ENCODE peak calls at places on chromosomes 12 and 14, in six cellular contexts. Q, X, I, J, N and G are unnamed samples.
A peak's percentile ranks its signal among the peaks of the same experiment; 100 is the strongest.

GRCh38 chr12:131242741-131243496 is 289.2 kb downstream of the ADGRD1 start:
- DNase-seq in X (no peak), I (no peak), N (no peak), Q (no peak), J (no peak), G (no peak)

GRCh38 chr12:53514626-53515290 is 7.5 kb upstream of the NPFF start:
- DNase-seq in J (no peak), N (no peak), I (no peak), Q (no peak), X (no peak), G (no peak)

GRCh38 chr14:34713681-34714319 is 593 bp downstream of the CFL2 start:
- DNase-seq in N (peak; percentile 68), Q (peak; percentile 74), I (no peak), J (no peak), X (no peak), G (no peak)

GRCh38 chr12:18171571-18171970 is 81.6 kb upstream of the RERGL start:
- DNase-seq in J (no peak), N (no peak), X (no peak), Q (no peak), I (no peak), G (no peak)

GRCh38 chr14:100658514-100658886 is 68.2 kb upstream of the DLK1 start:
- DNase-seq in N (no peak), X (no peak), Q (no peak), J (no peak), I (no peak), G (no peak)

GRCh38 chr14:33432407-33433023 is 493.8 kb downstream of the NPAS3 start:
- DNase-seq in Q (no peak), X (no peak), I (no peak), N (no peak), J (no peak), G (no peak)

GRCh38 chr12:123854918-123855317 is 92.8 kb downstream of the DNAH10 start:
- DNase-seq in N (no peak), X (no peak), J (no peak), Q (no peak), I (no peak), G (no peak)

GRCh38 chr12:52258335-52258901 is 16.0 kb upstream of the KRT86 start:
- DNase-seq in J (peak; percentile 51), I (no peak), X (no peak), Q (no peak), N (peak; percentile 61), G (no peak)

GRCh38 chr14:81694419-81694818 is 160.8 kb upstream of the SEL1L start:
- DNase-seq in N (no peak), Q (no peak), X (no peak), I (no peak), J (no peak), G (no peak)

GRCh38 chr14:105855893-105856675 is 329.7 kb downstream of the TMEM121 start:
- DNase-seq in J (peak; percentile 42), X (peak; percentile 34), Q (no peak), N (peak; percentile 59), I (no peak), G (peak; percentile 13)

GRCh38 chr12:72246370-72246769 is 25.8 kb upstream of the TRHDE start:
- DNase-seq in Q (no peak), N (no peak), J (no peak), X (no peak), I (no peak), G (no peak)

GRCh38 chr14:77099425-77100167 is 1.5 kb downstream of the CIPC start:
- DNase-seq in N (no peak), J (no peak), Q (no peak), X (no peak), I (no peak), G (no peak)

GRCh38 chr12:91111366-91112321 is at the start of gene LUM:
- DNase-seq in N (no peak), J (no peak), X (no peak), I (no peak), Q (no peak), G (no peak)

GRCh38 chr14:58560208-58560607 is 77.6 kb upstream of the DACT1 start:
- DNase-seq in J (no peak), Q (no peak), N (no peak), X (no peak), I (no peak), G (no peak)

GRCh38 chr14:82710257-82710841 is 1176.7 kb upstream of the SEL1L start:
- DNase-seq in I (no peak), N (no peak), X (no peak), J (peak; percentile 59), Q (no peak), G (no peak)

GRCh38 chr12:46455648-46456352 is 83.2 kb upstream of the SLC38A2 start:
- DNase-seq in N (no peak), I (no peak), X (no peak), Q (no peak), J (no peak), G (no peak)

GRCh38 chr12:24072302-24072701 is 122.8 kb upstream of the SOX5 start:
- DNase-seq in N (no peak), X (no peak), J (no peak), Q (no peak), I (no peak), G (no peak)

GRCh38 chr12:234891-235415 is 21.0 kb upstream of the SLC6A12 start:
- DNase-seq in I (no peak), Q (peak; percentile 53), X (no peak), N (peak; percentile 28), J (peak; percentile 25), G (no peak)

GRCh38 chr14:105475916-105476845 is 1.6 kb downstream of the CRIP2 start:
- DNase-seq in N (peak; percentile 93), J (no peak), X (no peak), I (no peak), Q (no peak), G (no peak)

GRCh38 chr12:79933043-79933442 is 1.9 kb downstream of the PPP1R12A start:
- DNase-seq in N (no peak), J (no peak), I (no peak), X (no peak), Q (no peak), G (no peak)

GRCh38 chr14:24964048-24964447 is 85.9 kb downstream of the STXBP6 start:
- DNase-seq in J (no peak), N (no peak), I (no peak), X (no peak), Q (no peak), G (no peak)

GRCh38 chr12:75720807-75721206 is 209.4 kb upstream of the KRR1 start:
- DNase-seq in J (peak; percentile 61), N (no peak), X (no peak), I (no peak), Q (no peak), G (no peak)

GRCh38 chr12:122981587-122982493 is 1.4 kb downstream of the ARL6IP4 start:
- DNase-seq in Q (no peak), I (no peak), X (no peak), N (peak; percentile 66), J (no peak), G (no peak)

GRCh38 chr14:101705733-101706508 is 55.6 kb upstream of the PPP2R5C start:
- DNase-seq in X (peak; percentile 71), Q (no peak), I (peak; percentile 35), J (no peak), N (peak; percentile 76), G (no peak)

DNA sequence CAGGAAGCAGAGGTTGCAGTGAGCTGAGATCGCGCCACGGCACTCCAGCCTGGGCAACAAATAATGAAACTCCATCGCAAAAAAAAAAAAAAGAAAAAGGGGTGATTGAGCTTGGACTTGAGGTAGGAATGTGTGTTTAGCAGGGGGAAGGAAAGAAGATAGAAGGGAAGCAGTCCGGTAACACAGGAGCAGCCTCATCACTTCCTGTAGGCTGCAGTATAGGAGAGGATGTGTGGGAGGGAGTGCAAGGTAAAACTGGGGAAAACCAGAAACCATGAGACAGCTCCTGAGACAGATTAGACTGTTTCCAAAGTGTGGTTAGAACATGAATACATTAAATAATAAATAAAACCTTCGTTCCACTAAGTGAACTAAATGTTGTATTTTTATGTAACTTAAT is 49.2 kb downstream of the FGD4 start:
- DNase-seq in J (no peak), N (no peak), Q (no peak), I (no peak), X (no peak), G (no peak)
- TF ChIP-seq CTCF in J (no peak), N (no peak), Q (no peak), I (no peak), X (no peak), G (no peak)

GRCh38 chr12:55874465-55874864 is 31.7 kb upstream of the MMP19 start:
- DNase-seq in N (no peak), X (no peak), Q (no peak), J (no peak), I (no peak), G (no peak)
- TF ChIP-seq CTCF in N (no peak), X (no peak), Q (no peak), J (no peak), I (no peak), G (no peak)

GRCh38 chr14:73633115-73633514 is 11.7 kb upstream of the DNAL1 start:
- DNase-seq in Q (no peak), N (no peak), I (no peak), J (no peak), X (no peak), G (no peak)

GRCh38 chr14:73637830-73638229 is 7.0 kb upstream of the DNAL1 start:
- DNase-seq in I (no peak), Q (no peak), J (no peak), N (no peak), X (no peak), G (no peak)

GRCh38 chr14:73633517-73634332 is 11.1 kb upstream of the DNAL1 start:
- DNase-seq in X (peak; percentile 71), Q (peak; percentile 83), J (peak; percentile 54), I (peak; percentile 57), N (peak; percentile 81), G (peak; percentile 42)

GRCh38 chr14:73630009-73630780 is 14.6 kb upstream of the DNAL1 start:
- DNase-seq in J (no peak), N (no peak), X (no peak), I (no peak), Q (no peak), G (no peak)

DNA sequence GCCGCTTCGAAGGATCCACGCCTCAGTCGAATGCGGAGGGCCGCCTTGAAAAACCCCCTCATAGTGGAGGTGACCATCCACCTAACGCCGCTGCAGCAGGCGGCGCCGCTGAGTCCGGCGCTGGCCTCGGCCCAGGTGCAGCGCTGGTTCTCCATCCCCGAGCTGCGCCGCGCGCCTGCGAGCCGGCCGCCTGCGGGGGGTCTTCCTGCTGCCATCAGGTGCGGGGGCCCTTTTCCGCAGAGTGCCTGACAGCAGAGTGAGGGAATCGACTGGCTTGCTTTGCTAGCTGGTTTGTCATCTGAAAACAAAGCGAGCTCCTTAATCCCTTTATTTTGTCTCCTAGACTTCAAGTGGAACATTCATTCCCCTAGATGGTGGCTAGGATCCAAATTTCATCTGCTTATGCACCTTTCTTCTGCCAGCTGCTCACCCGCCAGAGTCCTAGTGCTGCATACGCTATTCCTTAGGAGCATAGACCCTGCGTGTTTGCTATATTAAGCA is 10.4 kb upstream of the DNAL1 start:
- DNase-seq in J (no peak), Q (peak; percentile 66), X (peak; percentile 57), N (no peak), I (peak; percentile 18), G (no peak)
- TF ChIP-seq CTCF in J (no peak), Q (peak; percentile 46), X (no peak), N (peak; percentile 18), I (peak; percentile 33), G (no peak)

DNA sequence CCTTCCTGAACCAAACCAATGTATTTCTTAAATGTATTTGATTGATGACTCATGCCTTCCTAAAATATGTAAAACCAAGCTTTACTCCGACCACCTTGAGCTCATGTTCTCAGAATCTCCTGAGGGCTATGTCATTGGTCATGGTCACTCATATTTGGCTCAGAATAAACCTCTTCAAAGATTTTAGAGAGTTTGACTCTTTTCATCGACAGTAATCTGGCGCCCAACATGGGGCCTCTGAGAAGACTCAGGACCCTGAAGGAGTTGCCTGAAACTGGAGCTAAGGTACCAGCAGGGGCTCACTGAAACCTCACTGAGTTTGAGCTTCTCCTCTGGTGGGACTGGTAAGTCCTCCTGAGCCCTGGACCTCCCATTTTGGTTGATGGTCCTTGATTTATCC is 17.2 kb upstream of the PSMC1 start:
- DNase-seq in I (no peak), N (no peak), Q (no peak), J (no peak), X (no peak), G (no peak)
- TF ChIP-seq CTCF in I (no peak), N (no peak), Q (no peak), J (no peak), X (no peak), G (no peak)